ENCODE peak calls at places on chromosome 4, in eight cellular contexts. E is right lobe of liver, W is AG09309, C is tibial artery, A is tibial nerve, N is lung, U is brain microvascular endothelial cell, O is OCI-LY7. Q is an unnamed sample.

GRCh38 chr4:129604632-129605031 is 508.7 kb downstream of the C4orf33 start:
- DNase-seq in C (no peak), E (no peak), A (no peak), W (no peak), O (no peak), U (no peak), N (no peak), Q (no peak)

GRCh38 chr4:138911903-138912713 is 103.5 kb upstream of the NOCT start:
- DNase-seq in U (no peak), E (no peak), A (no peak), O (no peak), N (no peak), W (no peak), C (no peak), Q (no peak)

GRCh38 chr4:140110542-140110941 is 43.4 kb downstream of the MAML3 start:
- DNase-seq in N (no peak), A (no peak), O (no peak), C (no peak), U (no peak), W (no peak), E (no peak), Q (no peak)

GRCh38 chr4:169100656-169101055 is 90.6 kb upstream of the CBR4 start:
- DNase-seq in O (no peak), E (no peak), N (no peak), A (no peak), C (no peak), W (no peak), U (no peak), Q (no peak)

GRCh38 chr4:155948541-155948940 is 5.1 kb downstream of the CTSO start:
- DNase-seq in E (no peak), W (no peak), N (no peak), C (no peak), O (no peak), U (no peak), A (no peak), Q (peak)

GRCh38 chr4:997375-998071 is 4.3 kb upstream of the SLC26A1 start:
- DNase-seq in N (no peak), E (no peak), U (no peak), A (no peak), C (no peak), O (no peak), W (no peak), Q (no peak)

GRCh38 chr4:76197971-76198410 is 15.6 kb downstream of the SCARB2 start:
- DNase-seq in E (no peak), C (no peak), N (no peak), A (peak), U (peak), W (no peak), O (no peak), Q (peak)

GRCh38 chr4:145440292-145441007 is 41.2 kb upstream of the SMAD1 start:
- DNase-seq in U (no peak), O (no peak), E (no peak), A (no peak), C (no peak), N (no peak), W (no peak), Q (no peak)

GRCh38 chr4:128322986-128323385 is 35.4 kb upstream of the PGRMC2 start:
- DNase-seq in A (no peak), N (no peak), W (no peak), U (peak), O (no peak), E (no peak), C (no peak), Q (peak)

GRCh38 chr4:116389139-116389538 is 696.2 kb downstream of the TRAM1L1 start:
- DNase-seq in N (no peak), C (no peak), W (no peak), A (no peak), U (no peak), O (no peak), E (no peak), Q (no peak)

GRCh38 chr4:156829194-156829593 is 142.4 kb downstream of the PDGFC start:
- DNase-seq in O (no peak), U (no peak), W (peak), N (no peak), A (peak), E (no peak), C (peak), Q (no peak)

GRCh38 chr4:42282081-42282901 is 115.0 kb upstream of the SHISA3 start:
- DNase-seq in W (no peak), E (no peak), A (peak), C (no peak), N (no peak), O (peak), U (peak), Q (peak)

GRCh38 chr4:109113511-109113910 is 188.9 kb downstream of the COL25A1 start:
- DNase-seq in A (no peak), N (no peak), C (no peak), E (no peak), O (no peak), U (no peak), W (peak), Q (no peak)

GRCh38 chr4:179893967-179894590 is 2349.1 kb upstream of the TENM3 start:
- DNase-seq in E (no peak), O (no peak), N (no peak), C (no peak), U (no peak), W (no peak), A (no peak), Q (no peak)

GRCh38 chr4:8063974-8064563 is 94.5 kb downstream of the ABLIM2 start:
- DNase-seq in C (no peak), A (no peak), W (no peak), E (no peak), N (no peak), U (no peak), O (no peak), Q (no peak)

GRCh38 chr4:8681391-8681790 is 88.8 kb downstream of the CPZ start:
- DNase-seq in N (no peak), U (no peak), W (no peak), C (no peak), O (no peak), E (no peak), A (no peak), Q (no peak)

GRCh38 chr4:56768772-56769171 is 52.7 kb downstream of the SPINK2 start:
- DNase-seq in O (no peak), E (no peak), A (no peak), W (no peak), C (no peak), N (no peak), U (no peak), Q (no peak)

GRCh38 chr4:98506462-98507132 is 151.8 kb downstream of the TSPAN5 start:
- DNase-seq in W (no peak), E (no peak), U (no peak), O (no peak), A (no peak), N (no peak), C (no peak), Q (no peak)

GRCh38 chr4:7073526-7074390 is 5.9 kb upstream of the GRPEL1 start:
- DNase-seq in O (peak), N (no peak), U (peak), E (no peak), C (peak), A (peak), W (no peak), Q (peak)

GRCh38 chr4:139568206-139568969 is 12.4 kb upstream of the SETD7 start:
- DNase-seq in A (no peak), O (no peak), U (peak), E (no peak), C (no peak), N (no peak), W (no peak), Q (no peak)

GRCh38 chr4:169342906-169343560 is 72.3 kb upstream of the SH3RF1 start:
- DNase-seq in W (no peak), U (no peak), N (no peak), O (no peak), E (no peak), C (no peak), A (no peak), Q (peak)

GRCh38 chr4:72895408-72895807 is 174.1 kb downstream of the COX18 start:
- DNase-seq in N (no peak), W (no peak), A (no peak), C (no peak), E (no peak), O (no peak), U (no peak), Q (no peak)

GRCh38 chr4:118955515-118955914 is 66.9 kb downstream of the SYNPO2 start:
- DNase-seq in A (no peak), U (no peak), N (no peak), O (no peak), C (no peak), W (peak), E (no peak), Q (peak)

GRCh38 chr4:162011039-162011438 is 152.8 kb downstream of the FSTL5 start:
- DNase-seq in E (no peak), W (no peak), A (no peak), U (no peak), C (no peak), O (no peak), N (no peak), Q (peak)

GRCh38 chr4:83208776-83209365 is 75.7 kb downstream of the COQ2 start:
- DNase-seq in E (no peak), N (no peak), A (no peak), U (no peak), C (no peak), W (no peak), O (no peak), Q (no peak)

DNA sequence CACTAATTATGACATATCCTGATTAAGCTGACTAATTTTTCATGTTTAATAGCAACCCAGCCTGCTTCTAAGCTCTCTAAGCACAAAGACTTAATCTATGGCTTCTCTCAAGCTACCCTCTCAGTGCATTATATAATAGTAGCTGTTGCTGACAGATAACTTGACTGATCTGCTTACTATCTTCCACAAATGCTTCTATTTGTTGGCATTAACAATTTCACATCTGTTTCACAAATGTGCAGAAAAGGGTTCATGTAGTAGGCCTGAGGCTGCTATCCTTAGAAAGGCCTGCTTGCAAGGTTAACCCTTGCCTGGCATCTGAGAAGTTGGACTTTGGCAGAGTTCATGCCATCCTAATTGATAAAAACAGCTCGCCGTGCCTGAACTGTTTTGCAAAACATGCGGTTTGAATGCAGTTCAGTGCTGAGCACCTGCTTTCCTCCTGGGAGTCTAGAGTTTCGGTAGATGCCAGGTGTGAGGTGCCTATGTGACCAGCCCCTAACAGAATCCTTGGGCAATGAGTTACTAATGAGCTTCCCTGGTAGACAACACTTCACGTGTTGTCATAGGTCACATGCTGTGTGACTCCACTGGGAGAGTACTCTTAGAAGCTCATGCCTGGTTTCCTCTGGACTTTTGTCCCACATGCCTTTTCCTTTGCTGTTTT is 68.4 kb downstream of the NSG1 start:
- DNase-seq in O (peak), C (no peak), N (no peak), E (no peak), U (no peak), A (no peak), W (no peak), Q (no peak)
- H3K4me3 ChIP-seq in O (peak), C (no peak), N (no peak), E (no peak), U (no peak), A (no peak), W (no peak), Q (no peak)

GRCh38 chr4:183073838-183074145 is 25.3 kb upstream of the WWC2 start:
- DNase-seq in N (no peak), A (no peak), O (no peak), C (no peak), E (no peak), W (no peak), U (no peak), Q (no peak)
- TF ChIP-seq CTCF in N (no peak), A (no peak), O (peak), C (no peak), E (no peak), W (no peak), U (no peak), Q (no peak)

GRCh38 chr4:183471960-183472708 is 27.7 kb downstream of the CDKN2AIP start:
- DNase-seq in W (no peak), E (peak), U (peak), C (peak), O (peak), N (peak), A (peak), Q (peak)
- H3K4me3 ChIP-seq in W (no peak), E (no peak), U (no peak), C (peak), O (no peak), N (no peak), A (no peak), Q (no peak)

DNA sequence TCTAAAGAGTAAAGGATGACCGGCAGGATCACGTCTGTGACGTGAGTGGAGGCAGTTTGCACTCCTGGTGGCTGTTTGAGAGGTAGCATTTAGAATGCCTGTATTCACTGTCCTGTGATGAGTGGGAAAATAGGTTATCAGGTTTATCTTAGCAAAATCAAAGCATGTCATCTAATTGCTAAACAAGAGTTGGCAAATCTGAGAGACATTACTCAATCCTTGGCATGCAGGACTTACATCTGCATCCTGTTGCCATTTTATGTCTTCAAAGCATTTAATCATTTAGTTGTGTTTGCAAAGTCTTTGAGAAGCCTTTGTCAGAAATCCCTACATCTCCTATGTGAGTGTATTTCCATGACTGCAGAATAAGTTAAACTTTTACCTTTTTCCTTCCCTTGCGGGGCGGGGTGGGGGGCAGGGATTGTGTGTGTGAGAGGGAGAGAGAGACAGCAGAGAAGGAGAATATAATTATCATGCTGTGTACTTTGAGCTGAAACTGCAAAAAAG is 41.4 kb upstream of the MSANTD1 start:
- DNase-seq in C (no peak), O (no peak), N (no peak), W (peak), U (no peak), A (no peak), E (no peak), Q (no peak)
- TF ChIP-seq CTCF in C (no peak), O (no peak), N (no peak), W (peak), U (no peak), A (no peak), E (peak), Q (no peak)

DNA sequence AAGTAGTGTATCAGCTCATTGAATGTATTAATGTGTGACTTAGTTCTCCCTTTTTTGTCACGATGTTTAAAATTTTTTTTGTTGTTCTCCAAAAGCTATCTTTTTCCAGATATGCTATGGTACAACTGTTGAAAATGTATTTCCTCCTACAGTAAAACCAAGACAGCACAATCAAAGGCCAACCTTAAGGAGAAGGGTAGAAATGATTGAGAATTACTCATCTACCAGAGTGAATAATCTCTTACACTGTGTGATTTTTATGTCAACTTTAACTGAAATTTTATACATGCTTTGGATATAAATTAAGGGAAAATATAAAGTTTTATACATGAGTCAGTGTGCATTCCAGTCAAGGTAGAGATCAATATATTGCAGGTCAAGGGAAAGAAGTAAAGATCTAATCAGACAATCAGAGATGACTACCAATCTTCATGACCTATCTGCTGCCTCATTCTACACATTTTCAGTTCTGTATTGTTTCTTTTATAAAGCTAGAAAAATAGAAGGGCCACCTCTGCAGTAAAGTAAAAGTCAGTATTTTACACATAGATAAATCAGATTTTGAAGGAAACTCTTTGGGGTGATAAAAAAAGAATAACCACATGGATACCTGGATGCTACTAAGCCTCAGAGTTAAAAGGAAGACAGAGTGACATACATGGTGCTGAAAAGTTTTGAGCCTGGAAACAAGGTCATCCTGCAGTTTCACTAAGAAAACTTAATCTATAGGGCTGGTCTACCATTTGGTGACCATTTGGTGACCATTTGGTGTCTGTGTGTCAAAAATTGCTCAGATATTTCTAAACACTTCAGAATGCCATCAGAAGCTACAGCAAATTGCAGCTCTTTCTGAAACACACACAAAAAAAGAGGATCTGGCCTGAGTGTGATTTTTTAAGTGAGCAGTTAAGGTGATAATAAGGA is 1.6 kb downstream of the FAM13A start:
- DNase-seq in O (no peak), C (no peak), E (no peak), U (no peak), N (no peak), A (no peak), W (no peak), Q (no peak)
- H3K4me3 ChIP-seq in O (no peak), C (peak), E (no peak), U (peak), N (no peak), A (peak), W (no peak), Q (peak)

DNA sequence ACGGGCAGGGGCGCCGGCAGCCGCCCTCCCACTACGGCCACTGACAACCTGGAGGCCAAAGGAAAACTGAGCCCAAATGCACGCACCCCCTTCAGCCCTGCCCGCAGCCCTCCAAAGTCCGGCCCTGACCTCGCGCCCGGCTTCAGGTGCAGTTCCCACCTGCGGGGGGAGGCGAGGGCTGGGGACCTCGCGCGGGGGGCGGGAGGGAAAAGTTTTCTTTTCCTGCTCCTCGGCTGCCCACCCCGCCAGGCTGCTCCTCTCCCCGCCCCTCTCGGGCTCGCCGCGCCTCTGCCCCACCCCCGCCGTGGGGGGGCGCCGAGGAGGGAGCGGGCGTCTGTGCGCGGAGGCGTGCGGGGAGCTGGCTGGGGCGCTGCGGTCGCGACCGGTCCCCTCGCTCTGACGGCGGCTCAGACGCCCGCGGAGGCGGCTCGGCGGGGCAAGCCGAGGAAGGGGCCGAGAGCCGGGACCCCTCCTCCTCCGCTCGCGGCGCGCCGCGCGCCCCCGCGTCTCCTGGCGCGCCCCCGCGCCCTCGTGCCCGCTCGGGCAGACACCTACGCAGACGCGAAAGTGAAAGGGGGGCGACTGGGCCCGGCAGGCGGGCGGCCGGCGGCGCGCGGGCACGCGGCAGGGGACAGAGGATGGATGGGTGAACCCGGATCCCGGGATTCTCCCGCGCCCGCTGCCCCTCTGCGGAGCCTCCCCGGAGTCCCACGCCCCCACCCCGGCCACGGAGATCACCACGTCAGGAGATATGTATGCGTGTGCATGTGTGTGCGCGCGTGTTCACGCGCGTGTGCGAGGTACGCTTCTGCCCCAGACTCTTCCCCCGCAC is 3.1 kb upstream of the NR3C2 start:
- DNase-seq in C (peak), N (peak), O (peak), A (peak), U (no peak), E (peak), W (no peak), Q (no peak)
- TF ChIP-seq CTCF in C (no peak), N (no peak), O (no peak), A (no peak), U (no peak), E (no peak), W (no peak), Q (no peak)

GRCh38 chr4:4859010-4859798 is at the start of gene MSX1:
- DNase-seq in W (peak), N (peak), E (peak), U (peak), C (peak), O (peak), A (peak), Q (peak)
- H3K4me3 ChIP-seq in W (peak), N (peak), E (peak), U (peak), C (peak), O (peak), A (peak), Q (peak)

DNA sequence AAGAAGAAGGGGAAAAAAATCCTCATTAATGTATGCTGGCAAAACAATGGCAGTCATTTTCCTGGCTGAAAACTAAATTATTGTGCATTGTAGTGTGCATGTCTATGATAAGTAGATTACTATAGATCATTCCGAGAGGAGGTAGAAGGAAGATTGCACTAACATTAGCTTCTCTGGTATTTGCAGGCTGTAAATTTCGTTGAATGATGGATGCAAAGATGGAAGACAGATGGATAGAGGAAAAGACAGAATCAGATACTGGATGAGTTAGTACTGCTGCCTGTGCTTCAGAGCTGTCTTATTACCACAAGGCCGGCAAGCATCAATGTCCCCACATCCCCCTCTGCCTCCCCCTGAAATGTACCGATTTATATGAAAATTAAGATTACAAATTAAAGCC is 17.8 kb downstream of the NAA11 start:
- DNase-seq in A (no peak), W (no peak), U (no peak), E (no peak), O (no peak), C (no peak), N (no peak), Q (no peak)
- TF ChIP-seq CTCF in A (no peak), W (no peak), U (no peak), E (no peak), O (no peak), C (no peak), N (no peak), Q (no peak)